ENCODE peak calls at places on chromosomes 7 and 10, in seven cellular contexts. B is heart left ventricle, N is endothelial cell of umbilical vein, M is HCT116, G is IMR-90, P is prostate gland, S is erythroblast. D is an unnamed sample.

GRCh38 chr7:133770863-133771492 is 356.2 kb upstream of the LRGUK start:
- DNase-seq in B (no peak), N (peak), M (no peak), G (peak), P (peak), S (no peak), D (no peak)

GRCh38 chr7:20159226-20159747 is 57.9 kb downstream of the MACC1 start:
- DNase-seq in B (no peak), N (no peak), M (no peak), G (no peak), P (no peak), S (no peak), D (no peak)

GRCh38 chr10:124632064-124632531 is 112.1 kb downstream of the FAM53B start:
- DNase-seq in B (peak), N (peak), M (no peak), G (no peak), P (peak), S (peak), D (no peak)

GRCh38 chr10:21158301-21158700 is 261.2 kb upstream of the NEBL start:
- DNase-seq in B (no peak), N (no peak), M (no peak), G (no peak), P (no peak), S (no peak), D (no peak)

GRCh38 chr7:35828817-35829216 is 28.0 kb downstream of the SEPTIN7 start:
- DNase-seq in B (no peak), N (peak), M (no peak), G (no peak), P (no peak), S (no peak), D (peak)

GRCh38 chr10:69425513-69426298 is 9.0 kb upstream of the TACR2 start:
- DNase-seq in B (no peak), N (no peak), M (no peak), G (no peak), P (peak), S (no peak), D (no peak)

GRCh38 chr10:72088879-72089585 is 681 bp upstream of the SPOCK2 start:
- DNase-seq in B (no peak), N (no peak), M (no peak), G (no peak), P (no peak), S (peak), D (no peak)

GRCh38 chr10:119734396-119735332 is 8.8 kb downstream of the INPP5F start:
- DNase-seq in B (no peak), N (peak), M (peak), G (peak), P (no peak), S (no peak), D (no peak)

GRCh38 chr7:2431260-2431867 is 28.0 kb downstream of the CHST12 start:
- DNase-seq in B (no peak), N (peak), M (no peak), G (no peak), P (no peak), S (peak), D (peak)

GRCh38 chr10:7572435-7572834 is 94.3 kb downstream of the ITIH5 start:
- DNase-seq in B (no peak), N (no peak), M (no peak), G (no peak), P (no peak), S (no peak), D (no peak)

GRCh38 chr7:107982918-107983389 is 20.0 kb downstream of the LAMB1 start:
- DNase-seq in B (no peak), N (no peak), M (no peak), G (peak), P (peak), S (no peak), D (no peak)

GRCh38 chr10:94003496-94003895 is 9.8 kb downstream of the PLCE1 start:
- DNase-seq in B (no peak), N (no peak), M (no peak), G (no peak), P (no peak), S (no peak), D (no peak)

GRCh38 chr10:94005050-94005449 is 11.3 kb downstream of the PLCE1 start:
- DNase-seq in B (no peak), N (no peak), M (no peak), G (peak), P (peak), S (no peak), D (no peak)

GRCh38 chr10:94000638-94001420 is 7.1 kb downstream of the PLCE1 start:
- DNase-seq in B (no peak), N (no peak), M (no peak), G (no peak), P (no peak), S (no peak), D (no peak)

GRCh38 chr10:93999401-93999851 is 5.7 kb downstream of the PLCE1 start:
- DNase-seq in B (peak), N (no peak), M (no peak), G (peak), P (peak), S (no peak), D (no peak)

GRCh38 chr10:94002156-94002555 is 8.4 kb downstream of the PLCE1 start:
- DNase-seq in B (peak), N (no peak), M (no peak), G (no peak), P (no peak), S (no peak), D (no peak)
- TF ChIP-seq POLR2A in B (no peak), N (no peak), M (no peak), G (no peak), P (no peak), S (no peak), D (no peak)

DNA sequence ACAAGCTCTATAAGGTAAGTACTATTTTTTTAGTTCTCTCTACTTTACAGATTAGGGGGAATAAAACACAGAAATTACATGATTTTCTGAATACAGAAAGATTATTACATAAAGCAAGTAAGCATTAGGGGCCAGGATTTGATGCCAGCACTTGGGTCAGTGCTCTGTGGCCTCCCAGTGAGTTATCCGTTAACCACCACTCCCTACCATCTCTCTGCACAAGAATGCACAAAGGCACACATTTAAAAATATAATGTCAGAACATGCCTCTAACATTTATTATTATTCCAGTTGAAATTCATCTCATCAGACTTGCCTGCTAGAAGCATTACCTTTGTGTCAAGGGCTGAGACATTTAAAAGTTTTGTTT is 59.0 kb downstream of the MET start:
- DNase-seq in B (no peak), N (no peak), M (no peak), G (no peak), P (no peak), S (no peak), D (no peak)
- TF ChIP-seq POLR2A in B (no peak), N (no peak), M (no peak), G (no peak), P (no peak), S (no peak), D (no peak)

GRCh38 chr7:27097686-27098492 is 2.1 kb upstream of the HOXA1 start:
- DNase-seq in B (no peak), N (peak), M (no peak), G (peak), P (no peak), S (no peak), D (no peak)

GRCh38 chr7:27095897-27096755 is at the start of gene HOXA1:
- DNase-seq in B (peak), N (peak), M (peak), G (peak), P (peak), S (peak), D (peak)

GRCh38 chr7:27095050-27095896 is 527 bp downstream of the HOXA1 start:
- DNase-seq in B (no peak), N (no peak), M (no peak), G (peak), P (no peak), S (no peak), D (no peak)

GRCh38 chr7:27098493-27099223 is 2.9 kb upstream of the HOXA1 start:
- DNase-seq in B (no peak), N (peak), M (no peak), G (peak), P (no peak), S (no peak), D (no peak)

GRCh38 chr7:27096756-27097514 is 1.1 kb upstream of the HOXA1 start:
- DNase-seq in B (no peak), N (peak), M (no peak), G (peak), P (no peak), S (no peak), D (no peak)
- TF ChIP-seq POLR2A in B (no peak), N (peak), M (no peak), G (peak), P (no peak), S (no peak), D (peak)

GRCh38 chr7:149714081-149714909 is 59.1 kb downstream of the ZNF467 start:
- DNase-seq in B (peak), N (peak), M (no peak), G (peak), P (peak), S (peak), D (peak)
- TF ChIP-seq POLR2A in B (no peak), N (no peak), M (no peak), G (peak), P (no peak), S (no peak), D (peak)